ENCODE peak calls at places on chromosomes 3 and 15, in ten cellular contexts. I is D721Med; X is lower lobe of right lung; C is heart left ventricle; V is activated CD8-positive, alpha-beta T cell treated with anti-CD3 and anti-CD28 coated beads for 36 hours; B is Panc1; O is lung; N is WTC11; Q is IMR-90; P is astrocyte. F is an unnamed sample.

GRCh38 chr3:13972679-13973379 is 93.0 kb upstream of the WNT7A start:
- DNase-seq in I (no peak), X (no peak), C (no peak), V (no peak), B (no peak), O (no peak), N (no peak), Q (no peak), P (no peak), F (no peak)

GRCh38 chr3:88618121-88618645 is 468.4 kb downstream of the C3orf38 start:
- DNase-seq in I (no peak), X (no peak), C (no peak), V (no peak), B (no peak), O (no peak), N (no peak), Q (no peak), P (no peak), F (peak)

GRCh38 chr3:53229171-53229570 is 26.7 kb downstream of the TKT start:
- DNase-seq in I (no peak), X (peak), C (no peak), V (no peak), B (no peak), O (no peak), N (no peak), Q (no peak), P (no peak), F (no peak)

GRCh38 chr3:25438791-25439555 is 10.9 kb downstream of the RARB start:
- DNase-seq in I (no peak), X (no peak), C (no peak), V (no peak), B (no peak), O (no peak), N (no peak), Q (no peak), P (no peak), F (no peak)

GRCh38 chr3:151425640-151426336 is 35.1 kb downstream of the IGSF10 start:
- DNase-seq in I (no peak), X (no peak), C (no peak), V (no peak), B (no peak), O (no peak), N (no peak), Q (no peak), P (peak), F (no peak)

GRCh38 chr3:51646091-51646490 is 25.0 kb upstream of the TEX264 start:
- DNase-seq in I (no peak), X (no peak), C (no peak), V (no peak), B (no peak), O (no peak), N (no peak), Q (peak), P (no peak), F (no peak)

GRCh38 chr15:24675332-24676144 is at the start of gene NPAP1:
- DNase-seq in I (no peak), X (no peak), C (no peak), V (no peak), B (no peak), O (no peak), N (no peak), Q (no peak), P (no peak), F (no peak)

GRCh38 chr15:40846846-40847224 is 3.0 kb downstream of the SPINT1 start:
- DNase-seq in I (no peak), X (no peak), C (no peak), V (no peak), B (no peak), O (no peak), N (no peak), Q (no peak), P (no peak), F (no peak)

GRCh38 chr3:33006571-33007286 is 55.3 kb downstream of the CCR4 start:
- DNase-seq in I (no peak), X (no peak), C (no peak), V (peak), B (no peak), O (no peak), N (no peak), Q (peak), P (peak), F (no peak)

GRCh38 chr15:36591534-36592411 is 12.3 kb downstream of the CDIN1 start:
- DNase-seq in I (no peak), X (no peak), C (peak), V (no peak), B (no peak), O (no peak), N (no peak), Q (no peak), P (peak), F (no peak)

GRCh38 chr3:196872316-196872715 is 4.6 kb downstream of the SENP5 start:
- DNase-seq in I (no peak), X (no peak), C (no peak), V (no peak), B (no peak), O (no peak), N (no peak), Q (peak), P (peak), F (no peak)

GRCh38 chr3:43046583-43046982 is 59.3 kb downstream of the POMGNT2 start:
- DNase-seq in I (no peak), X (no peak), C (no peak), V (no peak), B (no peak), O (peak), N (no peak), Q (no peak), P (no peak), F (no peak)

GRCh38 chr3:162082516-162082915 is 585.9 kb downstream of the OTOL1 start:
- DNase-seq in I (no peak), X (no peak), C (no peak), V (no peak), B (no peak), O (no peak), N (no peak), Q (no peak), P (no peak), F (no peak)

GRCh38 chr15:80242132-80242769 is 9.8 kb downstream of the CTXND1 start:
- DNase-seq in I (no peak), X (no peak), C (no peak), V (peak), B (no peak), O (peak), N (peak), Q (peak), P (no peak), F (peak)
- TF ChIP-seq CTCF in I (peak), X (peak), C (peak), V (peak), B (peak), O (peak), N (peak), Q (peak), P (peak), F (peak)

GRCh38 chr3:185292238-185292637 is 38.4 kb upstream of the EHHADH start:
- DNase-seq in I (no peak), X (no peak), C (no peak), V (no peak), B (no peak), O (no peak), N (no peak), Q (no peak), P (no peak), F (no peak)

DNA sequence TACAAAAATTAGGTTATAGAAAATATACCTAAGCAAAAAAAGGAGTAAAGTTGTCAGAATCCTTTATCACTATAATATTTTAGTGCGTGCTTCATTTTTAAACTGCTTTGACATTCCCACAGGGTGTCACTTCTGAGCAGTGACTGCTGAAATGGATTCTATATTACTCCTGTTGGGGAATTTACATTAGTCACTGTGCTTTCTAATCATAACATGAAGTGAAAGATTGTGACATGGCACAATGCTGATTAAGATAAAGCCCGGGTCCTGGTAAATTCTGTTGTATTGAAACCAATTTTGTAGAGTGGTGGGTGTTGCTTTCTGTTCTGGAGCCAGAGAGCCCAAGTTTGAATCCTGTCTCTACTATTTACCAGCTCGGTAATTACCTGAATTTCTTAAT is 36.4 kb upstream of the EHHADH start:
- DNase-seq in I (no peak), X (no peak), C (no peak), V (no peak), B (no peak), O (no peak), N (no peak), Q (no peak), P (no peak), F (no peak)
- TF ChIP-seq CTCF in I (no peak), X (no peak), C (no peak), V (no peak), B (no peak), O (no peak), N (no peak), Q (no peak), P (no peak), F (no peak)

GRCh38 chr3:63908081-63908736 is 4.0 kb downstream of the SCAANT1 start:
- DNase-seq in I (no peak), X (no peak), C (no peak), V (no peak), B (no peak), O (no peak), N (no peak), Q (peak), P (no peak), F (no peak)
- TF ChIP-seq CTCF in I (peak), X (no peak), C (no peak), V (no peak), B (peak), O (no peak), N (no peak), Q (peak), P (peak), F (no peak)

GRCh38 chr15:30991301-30992072 is at the start of gene MTMR10:
- DNase-seq in I (peak), X (peak), C (peak), V (peak), B (no peak), O (peak), N (peak), Q (peak), P (peak), F (peak)
- TF ChIP-seq CTCF in I (no peak), X (no peak), C (no peak), V (no peak), B (no peak), O (no peak), N (no peak), Q (peak), P (no peak), F (no peak)

DNA sequence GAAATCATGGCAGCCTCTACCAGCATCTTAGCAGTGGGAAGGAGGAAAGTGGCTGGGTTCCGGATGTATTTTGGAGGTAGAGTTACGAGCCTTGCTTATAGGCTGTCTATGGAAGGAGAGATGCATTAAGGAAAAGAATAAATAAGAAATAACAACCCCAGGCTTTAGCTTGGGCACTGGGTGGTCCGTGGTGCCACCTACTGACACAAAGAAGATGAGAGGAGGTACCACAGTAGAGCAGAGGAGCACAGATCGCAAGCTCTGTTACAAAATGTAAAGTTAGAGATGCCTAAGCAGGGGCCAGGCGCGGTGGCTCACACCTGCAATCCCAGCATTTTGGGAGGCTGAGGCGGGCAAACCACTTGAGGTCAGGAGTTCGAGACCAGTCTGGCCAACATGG is 74.8 kb downstream of the TMEM39A start:
- DNase-seq in I (no peak), X (no peak), C (no peak), V (no peak), B (no peak), O (no peak), N (no peak), Q (no peak), P (no peak), F (no peak)
- TF ChIP-seq CTCF in I (peak), X (peak), C (peak), V (no peak), B (peak), O (no peak), N (no peak), Q (no peak), P (no peak), F (no peak)

GRCh38 chr3:157204431-157204830 is 44.5 kb upstream of the CCNL1 start:
- DNase-seq in I (no peak), X (no peak), C (no peak), V (no peak), B (peak), O (no peak), N (no peak), Q (peak), P (peak), F (no peak)
- TF ChIP-seq CTCF in I (peak), X (peak), C (peak), V (no peak), B (peak), O (peak), N (no peak), Q (peak), P (peak), F (peak)

GRCh38 chr3:185455860-185456259 is 43.0 kb downstream of the TMEM41A start:
- DNase-seq in I (no peak), X (no peak), C (no peak), V (no peak), B (no peak), O (no peak), N (no peak), Q (no peak), P (no peak), F (no peak)
- TF ChIP-seq CTCF in I (no peak), X (peak), C (no peak), V (no peak), B (no peak), O (no peak), N (no peak), Q (no peak), P (no peak), F (no peak)

DNA sequence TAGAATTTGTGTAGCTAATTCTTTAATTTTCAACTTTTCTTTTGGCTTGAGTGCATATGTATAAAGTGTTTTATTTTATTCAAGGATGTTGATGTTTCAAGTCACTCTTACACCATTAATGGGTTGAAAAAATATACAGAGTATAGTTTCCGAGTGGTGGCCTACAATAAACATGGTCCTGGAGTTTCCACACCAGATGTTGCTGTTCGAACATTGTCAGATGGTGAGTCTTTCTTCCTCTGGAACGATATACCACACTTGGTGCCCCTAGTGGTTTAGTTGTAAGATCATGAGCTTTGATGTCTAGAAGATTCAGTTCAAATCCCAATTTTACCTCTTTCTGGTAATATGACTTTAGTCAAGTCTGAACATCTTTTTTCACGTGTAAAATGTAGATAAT is 119.3 kb downstream of the HCN4 start:
- DNase-seq in I (no peak), X (no peak), C (no peak), V (no peak), B (no peak), O (no peak), N (no peak), Q (peak), P (no peak), F (no peak)
- TF ChIP-seq CTCF in I (no peak), X (no peak), C (no peak), V (no peak), B (no peak), O (no peak), N (no peak), Q (no peak), P (no peak), F (peak)

DNA sequence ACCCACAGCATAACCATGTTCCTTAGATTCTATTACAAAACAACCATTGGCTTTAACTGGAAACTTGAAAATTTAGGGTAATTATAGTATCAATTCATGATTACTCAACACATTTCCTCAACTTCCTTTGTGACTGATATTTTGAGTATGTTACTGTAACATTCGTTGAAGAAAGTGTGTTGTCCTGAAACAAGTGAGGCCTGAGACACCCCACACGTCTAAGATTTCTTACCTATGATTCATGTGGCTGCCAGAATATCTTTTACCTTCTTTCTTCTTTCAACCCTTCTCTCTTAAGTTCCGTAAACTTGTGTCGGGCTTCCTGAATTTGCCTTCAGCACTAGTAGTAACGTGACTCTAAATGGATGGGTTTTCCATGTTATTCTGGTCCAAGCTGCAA is 295.9 kb upstream of the ICE2 start:
- DNase-seq in I (no peak), X (no peak), C (no peak), V (no peak), B (no peak), O (no peak), N (no peak), Q (no peak), P (no peak), F (no peak)
- TF ChIP-seq CTCF in I (no peak), X (no peak), C (no peak), V (no peak), B (no peak), O (no peak), N (no peak), Q (no peak), P (no peak), F (no peak)

GRCh38 chr15:38862104-38862503 is 297.5 kb upstream of the RASGRP1 start:
- DNase-seq in I (no peak), X (no peak), C (no peak), V (no peak), B (no peak), O (no peak), N (no peak), Q (no peak), P (no peak), F (no peak)

GRCh38 chr15:38863381-38863780 is 298.8 kb upstream of the RASGRP1 start:
- DNase-seq in I (no peak), X (no peak), C (no peak), V (no peak), B (no peak), O (no peak), N (no peak), Q (no peak), P (no peak), F (no peak)

GRCh38 chr15:38861108-38861507 is 296.5 kb upstream of the RASGRP1 start:
- DNase-seq in I (no peak), X (no peak), C (no peak), V (no peak), B (no peak), O (no peak), N (no peak), Q (no peak), P (no peak), F (no peak)

GRCh38 chr15:38864827-38865604 is 300.4 kb upstream of the RASGRP1 start:
- DNase-seq in I (no peak), X (no peak), C (no peak), V (no peak), B (no peak), O (peak), N (no peak), Q (peak), P (peak), F (no peak)

DNA sequence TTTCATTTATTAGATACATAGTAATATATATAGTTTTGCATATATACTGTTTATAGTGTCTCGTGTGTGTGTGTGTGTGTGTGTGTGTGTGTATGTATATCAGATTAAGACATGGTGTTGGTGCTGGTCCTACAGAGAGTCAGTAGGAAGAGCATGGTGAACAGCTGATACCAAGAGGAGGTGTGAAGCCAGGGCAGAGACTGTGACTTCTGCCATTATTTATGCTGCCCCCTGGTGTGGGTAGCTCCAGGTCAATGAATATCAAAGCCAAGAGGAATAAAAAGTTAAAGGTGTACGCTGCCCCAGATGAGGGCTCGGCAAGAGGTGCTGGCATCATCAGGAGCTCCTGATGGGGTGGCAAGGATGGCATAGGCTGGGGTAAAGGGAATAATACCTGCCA is 299.5 kb upstream of the RASGRP1 start:
- DNase-seq in I (no peak), X (no peak), C (no peak), V (peak), B (no peak), O (no peak), N (no peak), Q (no peak), P (no peak), F (no peak)
- TF ChIP-seq CTCF in I (no peak), X (no peak), C (no peak), V (no peak), B (peak), O (no peak), N (no peak), Q (peak), P (no peak), F (no peak)